ENCODE peak calls at places on chromosomes 16 and 17, in six cellular contexts. B is stimulated activated CD4-positive, alpha-beta T cell treated with anti-CD3 and anti-CD28 coated beads, Interleukin-2, amount 100 ng/mL, for 48 hours; S is stimulated activated CD8-positive, alpha-beta memory T cell treated with anti-CD3 and anti-CD28 coated beads, Interleukin-12 subunit alpha, Interleukin-12 subunit beta, amount 100 ng/mL, for 1 hour; D is RKO; V is A172; J is NCI-H1105. E is an unnamed sample.

GRCh38 chr17:81912441-81913309 is 1.5 kb upstream of the PCYT2 start:
- DNase-seq in B (no peak), S (no peak), D (no peak), V (peak), J (no peak), E (no peak)

GRCh38 chr17:17363638-17364337 is 60.6 kb downstream of the NT5M start:
- DNase-seq in B (no peak), S (no peak), D (no peak), V (no peak), J (no peak), E (no peak)

GRCh38 chr16:56817938-56818337 is 47.1 kb upstream of the SLC12A3 start:
- DNase-seq in B (no peak), S (no peak), D (no peak), V (no peak), J (no peak), E (no peak)

GRCh38 chr16:51875834-51876725 is 670.9 kb downstream of the TOX3 start:
- DNase-seq in B (no peak), S (no peak), D (no peak), V (no peak), J (no peak), E (no peak)

GRCh38 chr16:24045641-24046040 is 209.9 kb downstream of the PRKCB start:
- DNase-seq in B (no peak), S (no peak), D (no peak), V (no peak), J (peak), E (peak)

GRCh38 chr17:8629371-8630226 is 926 bp downstream of the MYH10 start:
- DNase-seq in B (peak), S (no peak), D (no peak), V (no peak), J (peak), E (peak)

GRCh38 chr17:56867948-56868376 is 34.0 kb downstream of the DGKE start:
- DNase-seq in B (no peak), S (no peak), D (peak), V (peak), J (no peak), E (no peak)

GRCh38 chr17:4853195-4853762 is 20.1 kb downstream of the MINK1 start:
- DNase-seq in B (no peak), S (no peak), D (no peak), V (no peak), J (no peak), E (no peak)

GRCh38 chr16:12661656-12662172 is 142.0 kb downstream of the CPPED1 start:
- DNase-seq in B (peak), S (no peak), D (peak), V (peak), J (no peak), E (peak)

GRCh38 chr17:50102164-50102991 is 7.2 kb downstream of the PDK2 start:
- DNase-seq in B (no peak), S (no peak), D (no peak), V (no peak), J (no peak), E (no peak)

GRCh38 chr16:1960665-1961630 is 1.6 kb downstream of the NDUFB10 start:
- DNase-seq in B (peak), S (no peak), D (peak), V (no peak), J (no peak), E (no peak)